ENCODE peak calls at places on chromosome 1, in four cellular contexts. One of them, this sample, is unnamed.

GRCh38 chr1:28301368-28302174 is 27.3 kb upstream of the MED18 start:
- DNase-seq in HFF-Myc: no peak
- DNase-seq in kidney tubule cell: no peak
- DNase-seq in amniotic stem cell: peak
- DNase-seq in this sample: no peak

GRCh38 chr1:200776949-200777348 is 38.3 kb downstream of the CAMSAP2 start:
- DNase-seq in HFF-Myc: no peak
- DNase-seq in amniotic stem cell: no peak
- DNase-seq in kidney tubule cell: peak
- DNase-seq in this sample: no peak

GRCh38 chr1:73801912-73802429 is 396.0 kb downstream of the LRRIQ3 start:
- DNase-seq in kidney tubule cell: peak
- DNase-seq in amniotic stem cell: no peak
- DNase-seq in HFF-Myc: no peak
- DNase-seq in this sample: no peak

GRCh38 chr1:87200875-87201638 is 127.6 kb upstream of the LMO4 start:
- DNase-seq in kidney tubule cell: peak
- DNase-seq in amniotic stem cell: no peak
- DNase-seq in HFF-Myc: no peak
- DNase-seq in this sample: no peak

GRCh38 chr1:12039141-12039525 is 19.8 kb downstream of the MIIP start:
- DNase-seq in HFF-Myc: no peak
- DNase-seq in amniotic stem cell: no peak
- DNase-seq in kidney tubule cell: no peak
- DNase-seq in this sample: no peak

GRCh38 chr1:84122780-84123382 is 21.2 kb upstream of the PRKACB start:
- DNase-seq in HFF-Myc: peak
- DNase-seq in kidney tubule cell: peak
- DNase-seq in amniotic stem cell: no peak
- DNase-seq in this sample: no peak

GRCh38 chr1:61109158-61109557 is 26.8 kb downstream of the NFIA start:
- DNase-seq in HFF-Myc: no peak
- DNase-seq in kidney tubule cell: no peak
- DNase-seq in amniotic stem cell: no peak
- DNase-seq in this sample: no peak

GRCh38 chr1:230493264-230493663 is 67.1 kb upstream of the PGBD5 start:
- DNase-seq in kidney tubule cell: no peak
- DNase-seq in HFF-Myc: no peak
- DNase-seq in amniotic stem cell: no peak
- DNase-seq in this sample: no peak

GRCh38 chr1:214400136-214400535 is 119.2 kb downstream of the SMYD2 start:
- DNase-seq in amniotic stem cell: no peak
- DNase-seq in HFF-Myc: no peak
- DNase-seq in kidney tubule cell: no peak
- DNase-seq in this sample: no peak

GRCh38 chr1:95171270-95172245 is 54.4 kb downstream of the TLCD4 start:
- DNase-seq in amniotic stem cell: no peak
- DNase-seq in kidney tubule cell: no peak
- DNase-seq in HFF-Myc: no peak
- DNase-seq in this sample: no peak

This sample was measured in AG09309.